ENCODE peak calls at places on chromosomes 4 and X, in five cellular contexts. E is GM23338, G is transverse colon, T is Panc1, X is K562. V is an unnamed sample.

GRCh38 chr4:122661176-122661575 is 40.3 kb upstream of the IL21 start:
- DNase-seq in E (no peak), G (no peak), T (no peak), X (no peak), V (no peak)

GRCh38 chr4:184649971-184650855 is 675 bp downstream of the PRIMPOL start:
- DNase-seq in E (peak; percentile 57), G (peak; percentile 33), T (no peak), X (no peak), V (no peak)

GRCh38 chr4:25756503-25756902 is 100.9 kb downstream of the SLC34A2 start:
- DNase-seq in E (no peak), G (no peak), T (no peak), X (no peak), V (no peak)

GRCh38 chr4:153542835-153543234 is 76.7 kb downstream of the TMEM131L start:
- DNase-seq in E (peak; percentile 67), G (no peak), T (no peak), X (peak; percentile 30), V (no peak)

GRCh38 chrX:39158801-39159657 is 357.8 kb downstream of the MID1IP1 start:
- DNase-seq in E (no peak), G (no peak), T (no peak), X (no peak), V (no peak)

GRCh38 chr4:845836-846251 is 19.9 kb upstream of the CPLX1 start:
- DNase-seq in E (no peak), G (no peak), T (no peak), X (no peak), V (no peak)

GRCh38 chr4:54658321-54659093 is 750 bp downstream of the KIT start:
- DNase-seq in E (peak; percentile 65), G (peak; percentile 46), T (no peak), X (peak; percentile 55), V (no peak)

GRCh38 chr4:156970501-156971167 is 965 bp downstream of the PDGFC start:
- DNase-seq in E (peak; percentile 72), G (peak; percentile 61), T (no peak), X (no peak), V (no peak)

GRCh38 chr4:159770398-159770797 is 667.5 kb downstream of the RAPGEF2 start:
- DNase-seq in E (no peak), G (no peak), T (no peak), X (no peak), V (no peak)

GRCh38 chr4:133866328-133866699 is 335.3 kb downstream of the PABPC4L start:
- DNase-seq in E (no peak), G (no peak), T (no peak), X (no peak), V (no peak)

GRCh38 chr4:10098770-10099139 is 17.8 kb downstream of the WDR1 start:
- DNase-seq in E (no peak), G (no peak), T (no peak), X (no peak), V (no peak)

GRCh38 chr4:30719363-30720020 is 677 bp upstream of the PCDH7 start:
- DNase-seq in E (peak; percentile 83), G (peak; percentile 40), T (no peak), X (no peak), V (no peak)

GRCh38 chrX:28888421-28888820 is 301.2 kb downstream of the IL1RAPL1 start:
- DNase-seq in E (no peak), G (no peak), T (no peak), X (no peak), V (no peak)

GRCh38 chr4:2070421-2071251 is 11.5 kb downstream of the NAT8L start:
- DNase-seq in E (no peak), G (no peak), T (no peak), X (no peak), V (no peak)

GRCh38 chr4:64564126-64564525 is 154.9 kb upstream of the TECRL start:
- DNase-seq in E (no peak), G (no peak), T (no peak), X (no peak), V (no peak)

GRCh38 chr4:119626943-119627266 is 1.7 kb downstream of the PDE5A start:
- DNase-seq in E (no peak), G (no peak), T (no peak), X (no peak), V (no peak)

GRCh38 chr4:38290360-38290759 is 330.2 kb downstream of the PTTG2 start:
- DNase-seq in E (no peak), G (no peak), T (no peak), X (no peak), V (no peak)

GRCh38 chrX:135741192-135741715 is 26.7 kb downstream of the CT45A3 start:
- DNase-seq in E (no peak), G (no peak), T (no peak), X (peak; percentile 13), V (no peak)

GRCh38 chrX:46961574-46962279 is 49.5 kb downstream of the JADE3 start:
- DNase-seq in E (peak; percentile 5), G (no peak), T (no peak), X (no peak), V (no peak)
- TF ChIP-seq POLR2AphosphoS5 in E (no peak), G (no peak), T (no peak), X (no peak), V (no peak)

DNA sequence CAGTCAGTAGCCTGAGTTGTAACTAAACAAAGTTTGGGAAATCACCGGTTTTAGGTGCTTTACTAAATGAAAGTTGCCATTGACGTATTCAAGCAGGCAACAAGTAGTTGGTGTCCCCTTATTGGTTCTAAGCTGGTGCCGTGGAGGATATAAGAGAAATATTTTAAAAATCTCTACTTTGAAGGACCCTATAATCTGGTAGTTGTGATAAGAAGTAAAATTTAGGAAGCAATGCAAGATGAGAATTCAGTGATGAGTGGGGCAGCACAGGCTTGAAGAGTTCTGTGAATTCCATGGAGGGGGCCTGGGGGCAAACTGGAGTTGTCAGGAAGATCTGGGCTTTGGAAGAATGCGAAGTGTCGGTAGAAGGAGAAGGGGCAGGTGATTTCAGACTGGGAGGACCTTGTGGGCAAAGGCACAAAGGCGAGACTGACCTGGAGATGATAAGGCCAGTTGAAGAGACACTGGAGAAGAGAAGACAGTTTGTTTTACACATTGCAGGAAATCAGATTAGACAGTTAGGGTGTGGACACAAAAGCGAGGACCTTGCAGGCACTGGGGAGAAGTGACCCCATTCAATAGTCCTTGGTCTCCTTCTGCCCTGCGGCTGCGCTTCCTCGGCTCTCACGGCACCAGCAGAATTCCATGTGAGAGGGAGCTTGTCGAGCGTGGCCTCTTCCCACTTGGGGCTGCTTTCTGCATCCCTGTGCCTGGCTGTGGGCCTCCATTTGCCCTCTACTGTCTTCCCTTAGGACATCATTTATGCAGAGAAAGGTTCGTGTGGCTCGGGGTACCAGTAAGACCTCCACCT is 1.3 kb downstream of the RHOH start:
- DNase-seq in E (no peak), G (peak; percentile 22), T (no peak), X (peak; percentile 19), V (no peak)
- H3K27ac ChIP-seq in E (peak overlapping the region; percentile 8), G (peak overlapping the region; percentile 66), T (peak overlapping the region; percentile 48), X (peak overlapping the region; percentile 85), V (peak overlapping the region; percentile 99)

GRCh38 chr4:140693577-140693976 is 62.6 kb downstream of the TBC1D9 start:
- DNase-seq in E (no peak), G (no peak), T (no peak), X (no peak), V (no peak)

GRCh38 chr4:140702096-140702757 is 54.0 kb downstream of the TBC1D9 start:
- DNase-seq in E (no peak), G (no peak), T (no peak), X (no peak), V (no peak)

GRCh38 chr4:140695483-140695882 is 60.7 kb downstream of the TBC1D9 start:
- DNase-seq in E (no peak), G (no peak), T (no peak), X (no peak), V (no peak)

GRCh38 chr4:140703463-140703862 is 52.7 kb downstream of the TBC1D9 start:
- DNase-seq in E (no peak), G (no peak), T (no peak), X (no peak), V (no peak)

GRCh38 chr4:140697709-140698560 is 58.2 kb downstream of the TBC1D9 start:
- DNase-seq in E (peak; percentile 28), G (peak; percentile 35), T (no peak), X (no peak), V (no peak)
- H3K4me3 ChIP-seq in E (no peak overlapping the region), G (no peak overlapping the region), T (no peak overlapping the region), X (no peak overlapping the region), V (no peak overlapping the region)

GRCh38 chrX:133417364-133417763 is 2.1 kb upstream of the GPC4 start:
- DNase-seq in E (peak; percentile 44), G (no peak), T (no peak), X (no peak), V (no peak)

GRCh38 chrX:133414399-133415275 is 652 bp downstream of the GPC4 start:
- DNase-seq in E (peak; percentile 8), G (peak; percentile 12), T (no peak), X (no peak), V (no peak)

GRCh38 chrX:133413218-133413925 is 1.9 kb downstream of the GPC4 start:
- DNase-seq in E (peak; percentile 9), G (peak; percentile 11), T (no peak), X (no peak), V (no peak)

GRCh38 chrX:133412665-133413064 is 2.6 kb downstream of the GPC4 start:
- DNase-seq in E (no peak), G (no peak), T (no peak), X (no peak), V (no peak)

DNA sequence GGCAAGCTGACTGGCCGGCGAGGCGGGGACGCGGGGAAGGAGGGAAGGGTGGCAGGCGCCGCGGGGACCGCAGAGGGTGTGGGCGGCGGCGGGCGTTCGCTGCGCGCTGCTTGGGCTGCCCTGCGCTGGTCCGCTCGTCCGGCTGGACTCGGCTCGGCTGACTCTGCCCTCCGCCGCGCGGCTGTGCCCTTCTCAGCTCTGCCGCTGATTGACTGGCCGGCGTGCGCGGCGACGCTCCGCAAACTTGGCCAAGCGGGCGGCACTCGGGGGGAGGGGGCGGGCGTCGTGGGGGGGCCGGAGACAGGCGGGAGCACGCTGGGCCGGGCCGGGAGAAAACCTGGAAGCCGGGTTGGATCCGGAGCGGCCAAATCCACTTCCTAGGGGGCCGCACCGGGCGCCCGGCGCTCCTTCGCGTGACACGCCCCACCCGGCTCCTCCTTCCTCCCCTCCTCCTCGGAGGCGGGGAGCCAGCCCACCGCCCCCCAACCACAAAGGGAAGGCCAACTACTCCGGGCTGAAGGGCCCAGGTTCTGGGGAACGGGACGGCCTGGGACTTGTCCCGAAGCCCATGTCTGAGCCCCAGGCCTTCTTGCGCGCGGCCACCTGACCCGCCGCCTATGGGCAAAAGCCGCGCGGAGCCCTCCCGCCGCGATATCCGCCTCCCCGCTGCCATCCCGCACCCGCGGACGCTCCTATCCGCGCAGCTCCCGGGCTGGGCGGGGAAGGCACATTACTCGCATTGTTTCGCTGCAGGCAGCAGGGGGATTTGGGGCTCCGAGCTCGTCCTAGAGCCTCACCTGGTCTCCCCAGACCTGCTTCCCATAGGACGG is at the start of gene GPC4:
- DNase-seq in E (peak; percentile 86), G (peak; percentile 76), T (no peak), X (no peak), V (no peak)
- TF ChIP-seq POLR2AphosphoS5 in E (peak; percentile 53), G (peak; percentile 66), T (no peak), X (no peak), V (peak; percentile 18)

GRCh38 chr4:146976145-146976544 is 30.5 kb upstream of the TTC29 start:
- DNase-seq in E (no peak), G (no peak), T (no peak), X (no peak), V (no peak)

GRCh38 chr4:146978641-146979040 is 33.0 kb upstream of the TTC29 start:
- DNase-seq in E (no peak), G (no peak), T (no peak), X (no peak), V (no peak)

GRCh38 chr4:146972036-146972435 is 26.4 kb upstream of the TTC29 start:
- DNase-seq in E (no peak), G (no peak), T (no peak), X (no peak), V (no peak)

GRCh38 chr4:146975535-146975934 is 29.9 kb upstream of the TTC29 start:
- DNase-seq in E (no peak), G (no peak), T (no peak), X (no peak), V (no peak)
- H3K27ac ChIP-seq in E (no peak overlapping the region), G (no peak overlapping the region), T (no peak overlapping the region), X (no peak overlapping the region), V (no peak overlapping the region)

V was measured in SK-N-MC.